ENCODE peak calls at places on chromosomes 13 and 19, in nine cellular contexts. X, O, M, N, L, W, I, Y and J are unnamed samples. For H3K4me1, the result is how much of the 10 kb centered on the place peaks cover.

GRCh38 chr19:15576526-15577156 is 38.4 kb upstream of the CYP4F8 start:
- DNase-seq in Y (no peak), I (no peak), W (no peak), O (peak), N (no peak), L (no peak), X (no peak), M (no peak), J (no peak)

GRCh38 chr13:41427700-41428099 is 29.6 kb upstream of the RGCC start:
- DNase-seq in L (no peak), M (no peak), I (no peak), X (no peak), N (no peak), W (no peak), O (no peak), Y (no peak), J (no peak)

GRCh38 chr19:14112809-14113385 is 4.7 kb downstream of the PRKACA start:
- DNase-seq in L (no peak), W (no peak), O (peak), N (no peak), X (no peak), Y (peak), M (no peak), I (peak), J (no peak)

GRCh38 chr19:48190288-48191284 is 20.1 kb downstream of the ZSWIM9 start:
- DNase-seq in W (no peak), Y (no peak), L (peak), O (peak), X (peak), M (peak), I (no peak), N (peak), J (peak)

GRCh38 chr19:4379383-4380253 is 20.7 kb downstream of the SH3GL1 start:
- DNase-seq in O (no peak), N (peak), W (no peak), M (peak), X (peak), I (no peak), L (no peak), Y (peak), J (no peak)

GRCh38 chr19:44748426-44749254 is at the start of gene BCL3:
- DNase-seq in Y (peak), O (peak), M (peak), L (peak), N (peak), X (peak), W (peak), I (no peak), J (no peak)

GRCh38 chr19:51702103-51702753 is 9.1 kb downstream of the SPACA6 start:
- DNase-seq in O (peak), N (peak), L (peak), M (peak), W (peak), I (peak), X (peak), Y (peak), J (peak)

GRCh38 chr19:41968751-41969150 is 9.6 kb upstream of the RABAC1 start:
- DNase-seq in I (no peak), X (no peak), M (no peak), W (no peak), N (no peak), L (no peak), Y (no peak), O (no peak), J (no peak)

GRCh38 chr13:30824651-30825050 is 81.4 kb upstream of the MEDAG start:
- DNase-seq in N (peak), Y (no peak), O (no peak), W (no peak), M (peak), X (no peak), L (no peak), I (no peak), J (no peak)

GRCh38 chr13:24893863-24894262 is 129.9 kb downstream of the RNF17 start:
- DNase-seq in L (no peak), Y (no peak), X (no peak), O (no peak), W (no peak), N (no peak), I (no peak), M (no peak), J (no peak)

GRCh38 chr13:101515504-101515903 is 63.0 kb downstream of the ITGBL1 start:
- DNase-seq in L (no peak), I (no peak), O (no peak), W (no peak), Y (no peak), N (no peak), X (no peak), M (no peak), J (no peak)

GRCh38 chr13:113117956-113118327 is 4.7 kb upstream of the F10 start:
- DNase-seq in Y (peak), I (no peak), M (peak), W (no peak), O (no peak), N (no peak), X (no peak), L (no peak), J (no peak)

GRCh38 chr13:87356314-87356713 is 314.9 kb upstream of the SLITRK5 start:
- DNase-seq in L (no peak), X (no peak), O (no peak), I (no peak), N (no peak), M (no peak), Y (peak), W (no peak), J (no peak)

GRCh38 chr19:40416918-40417713 is 3.9 kb upstream of the PRX start:
- DNase-seq in I (peak), X (no peak), Y (peak), N (no peak), W (no peak), M (peak), O (peak), L (no peak), J (no peak)

GRCh38 chr19:48319647-48320537 is 5.5 kb upstream of the EMP3 start:
- DNase-seq in M (peak), W (peak), L (peak), Y (peak), I (peak), O (peak), X (peak), N (peak), J (peak)

DNA sequence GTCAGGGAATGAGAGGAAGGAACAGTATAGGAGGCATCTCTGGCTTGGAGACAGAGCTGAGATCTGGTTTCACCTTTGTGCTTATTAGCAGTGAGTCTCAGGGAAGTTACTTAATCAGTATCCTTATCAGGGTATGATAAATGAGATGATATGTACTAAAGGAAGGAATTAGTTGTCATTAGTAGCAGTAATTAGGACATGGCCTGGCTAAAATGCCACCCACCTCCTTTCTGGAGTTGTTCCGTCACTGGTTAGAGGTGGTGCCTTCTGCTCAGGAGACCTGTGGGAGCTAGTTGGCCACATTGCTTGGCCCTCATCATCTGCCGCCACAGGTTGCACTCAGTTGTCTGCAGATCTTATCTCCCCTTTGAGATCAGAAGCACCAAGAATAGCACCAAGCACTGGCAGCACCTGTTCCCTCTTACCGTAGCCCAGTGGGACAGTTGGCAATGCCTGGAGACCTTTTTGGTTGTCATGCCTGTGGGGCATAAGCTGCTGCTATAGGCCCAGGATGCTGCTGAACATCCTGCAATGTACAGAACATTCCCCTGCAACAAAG is 4.7 kb downstream of the GPATCH1 start:
- DNase-seq in O (no peak), Y (no peak), L (no peak), M (no peak), I (no peak), W (no peak), N (no peak), X (no peak), J (no peak)
- H3K4me1 ChIP-seq in O (under half), Y (under half), L (under half), M (under half), I (under half), W (under half), N (under half), X (under half), J (under half)

GRCh38 chr13:50162001-50162400 is 146.8 kb downstream of the KCNRG start:
- DNase-seq in W (no peak), Y (no peak), O (no peak), N (no peak), I (no peak), M (no peak), L (no peak), X (no peak), J (no peak)

GRCh38 chr13:50158385-50159165 is 143.3 kb downstream of the KCNRG start:
- DNase-seq in L (no peak), O (no peak), N (no peak), W (no peak), I (no peak), Y (no peak), M (no peak), X (no peak), J (no peak)

GRCh38 chr13:50159613-50160012 is 144.4 kb downstream of the KCNRG start:
- DNase-seq in O (no peak), Y (no peak), L (no peak), M (no peak), W (no peak), I (no peak), X (no peak), N (no peak), J (no peak)

GRCh38 chr13:50162567-50162966 is 147.3 kb downstream of the KCNRG start:
- DNase-seq in N (no peak), O (no peak), I (no peak), L (no peak), X (no peak), W (no peak), M (no peak), Y (no peak), J (no peak)

GRCh38 chr13:50161052-50161451 is 145.8 kb downstream of the KCNRG start:
- DNase-seq in N (no peak), Y (no peak), L (no peak), O (no peak), M (no peak), W (no peak), X (no peak), I (no peak), J (no peak)
- H3K4me1 ChIP-seq in N (under half), Y (under half), L (under half), O (under half), M (under half), W (under half), X (under half), I (under half), J (under half)

GRCh38 chr19:13013649-13014048 is 18.4 kb downstream of the NFIX start:
- DNase-seq in M (no peak), L (no peak), O (no peak), W (no peak), N (no peak), Y (no peak), I (no peak), X (no peak), J (no peak)
- H3K4me1 ChIP-seq in M (half or more), L (under half), O (half or more), W (under half), N (under half), Y (under half), I (half or more), X (under half), J (under half)

GRCh38 chr13:28440774-28441532 is 54.0 kb downstream of the FLT1 start:
- DNase-seq in L (no peak), N (no peak), X (no peak), I (no peak), W (no peak), O (no peak), Y (no peak), M (no peak), J (no peak)
- H3K4me1 ChIP-seq in L (under half), N (under half), X (under half), I (under half), W (under half), O (under half), Y (under half), M (under half), J (under half)

GRCh38 chr19:18306903-18307681 is 15.8 kb downstream of the LSM4 start:
- DNase-seq in N (no peak), W (no peak), X (no peak), L (peak), M (no peak), I (no peak), Y (peak), O (no peak), J (no peak)
- H3K4me1 ChIP-seq in N (under half), W (under half), X (under half), L (under half), M (half or more), I (half or more), Y (half or more), O (under half), J (under half)

GRCh38 chr13:27171244-27171829 is at the start of gene USP12:
- DNase-seq in L (no peak), N (no peak), M (no peak), W (no peak), O (peak), Y (no peak), X (no peak), I (peak), J (peak)
- H3K4me1 ChIP-seq in L (under half), N (under half), M (under half), W (under half), O (under half), Y (under half), X (under half), I (under half), J (under half)

DNA sequence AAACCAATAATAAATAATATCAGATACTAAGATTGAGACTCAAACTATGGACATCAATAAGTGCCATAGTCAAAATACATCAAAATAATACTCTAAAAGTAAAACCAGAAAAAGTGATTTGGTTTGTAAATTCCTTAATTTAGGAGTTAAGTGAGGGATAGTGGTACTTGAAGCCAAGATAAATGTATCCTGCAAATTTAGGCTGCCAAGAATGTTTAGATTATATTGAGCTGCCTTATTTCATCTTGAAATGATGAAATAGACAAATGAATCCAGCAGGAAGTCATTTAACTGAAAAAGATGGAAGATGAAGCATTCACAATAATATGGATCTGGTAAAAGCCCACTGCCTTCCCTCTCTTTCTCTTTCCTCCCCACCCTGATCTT is 112.3 kb downstream of the LRCH1 start:
- DNase-seq in L (no peak), M (no peak), W (no peak), N (no peak), O (no peak), I (no peak), Y (no peak), X (no peak), J (no peak)
- H3K4me1 ChIP-seq in L (under half), M (half or more), W (under half), N (half or more), O (under half), I (under half), Y (under half), X (under half), J (under half)

GRCh38 chr19:1069009-1069779 is 2.2 kb downstream of the ARHGAP45 start:
- DNase-seq in M (peak), N (no peak), I (peak), L (peak), O (peak), X (peak), Y (peak), W (peak), J (no peak)
- H3K4me1 ChIP-seq in M (half or more), N (under half), I (under half), L (half or more), O (under half), X (under half), Y (half or more), W (under half), J (under half)

GRCh38 chr13:29722415-29722814 is 126.9 kb upstream of the SLC7A1 start:
- DNase-seq in I (no peak), L (no peak), O (no peak), Y (no peak), N (no peak), X (no peak), W (no peak), M (no peak), J (no peak)

GRCh38 chr13:29713841-29714240 is 118.4 kb upstream of the SLC7A1 start:
- DNase-seq in M (no peak), Y (no peak), I (no peak), O (no peak), N (no peak), W (no peak), L (no peak), X (no peak), J (no peak)

GRCh38 chr13:29721766-29722165 is 126.3 kb upstream of the SLC7A1 start:
- DNase-seq in O (no peak), Y (peak), L (no peak), M (no peak), W (no peak), X (no peak), I (no peak), N (no peak), J (no peak)

GRCh38 chr13:29718694-29719093 is 123.2 kb upstream of the SLC7A1 start:
- DNase-seq in I (no peak), Y (no peak), O (no peak), M (no peak), L (no peak), W (no peak), N (no peak), X (no peak), J (no peak)

GRCh38 chr13:29716493-29716892 is 121.0 kb upstream of the SLC7A1 start:
- DNase-seq in W (no peak), N (no peak), Y (no peak), I (no peak), X (no peak), L (no peak), O (no peak), M (no peak), J (no peak)
- H3K4me1 ChIP-seq in W (under half), N (under half), Y (under half), I (under half), X (under half), L (under half), O (under half), M (under half), J (under half)

DNA sequence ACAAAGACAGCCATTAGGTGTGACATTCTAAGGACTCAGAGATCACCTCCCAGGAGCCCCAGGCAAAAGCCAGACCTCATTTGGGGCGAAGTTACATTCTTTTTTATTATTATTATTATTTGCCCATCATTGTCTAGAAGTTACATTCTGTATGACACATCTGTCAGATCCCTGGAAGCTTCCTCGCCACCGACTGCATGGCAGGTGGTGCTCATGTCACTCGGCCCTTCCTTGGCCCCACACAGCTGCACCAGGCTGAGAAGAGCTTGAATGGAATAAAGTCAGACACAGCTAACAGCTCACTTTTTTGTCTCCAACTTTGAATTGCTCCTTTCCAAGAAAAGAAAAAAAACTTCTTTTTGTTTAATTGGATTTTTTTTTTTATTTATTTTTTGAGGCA is 41.4 kb upstream of the LDLR start:
- DNase-seq in N (no peak), M (no peak), I (no peak), W (no peak), Y (no peak), O (no peak), X (no peak), L (no peak), J (no peak)
- H3K4me1 ChIP-seq in N (under half), M (under half), I (under half), W (under half), Y (under half), O (under half), X (under half), L (under half), J (under half)